ENCODE peak calls at places on chromosomes 11 and 22, in five cellular contexts. L, R, I, Q and U are unnamed samples.

GRCh38 chr22:22552630-22553029 is 6.4 kb downstream of the PRAME start:
- DNase-seq in L (no peak), I (peak), Q (no peak), R (no peak), U (no peak)

GRCh38 chr22:50459016-50459415 is 15.8 kb downstream of the SBF1 start:
- DNase-seq in R (no peak), Q (no peak), L (no peak), I (no peak), U (no peak)

GRCh38 chr11:97966901-97967300 is 1053.8 kb upstream of the CNTN5 start:
- DNase-seq in I (no peak), R (no peak), Q (no peak), L (no peak), U (no peak)

GRCh38 chr11:130979386-130979972 is 63.2 kb upstream of the SNX19 start:
- DNase-seq in Q (peak), I (no peak), L (no peak), R (no peak), U (no peak)

GRCh38 chr22:47205562-47205961 is 443.1 kb downstream of the TBC1D22A start:
- DNase-seq in R (no peak), L (no peak), Q (no peak), I (no peak), U (no peak)

GRCh38 chr11:116866774-116867455 is 29.5 kb upstream of the APOA1 start:
- DNase-seq in I (no peak), L (no peak), Q (no peak), R (no peak), U (no peak)

GRCh38 chr11:13535819-13536218 is 40.0 kb upstream of the PTH start:
- DNase-seq in I (no peak), Q (no peak), R (no peak), L (no peak), U (no peak)

GRCh38 chr22:40043086-40043485 is 48.3 kb downstream of the FAM83F start:
- DNase-seq in I (no peak), L (no peak), R (no peak), Q (no peak), U (no peak)

GRCh38 chr11:59181746-59182456 is 10.0 kb downstream of the DTX4 start:
- DNase-seq in R (no peak), L (no peak), Q (no peak), I (no peak), U (no peak)

GRCh38 chr11:59180907-59181306 is 9.0 kb downstream of the DTX4 start:
- DNase-seq in Q (no peak), R (no peak), I (no peak), L (no peak), U (no peak)

GRCh38 chr11:59183768-59184167 is 11.8 kb downstream of the DTX4 start:
- DNase-seq in Q (no peak), R (no peak), I (no peak), L (no peak), U (no peak)

GRCh38 chr11:59184876-59185275 is 12.9 kb downstream of the DTX4 start:
- DNase-seq in R (no peak), L (no peak), I (no peak), Q (no peak), U (no peak)

DNA sequence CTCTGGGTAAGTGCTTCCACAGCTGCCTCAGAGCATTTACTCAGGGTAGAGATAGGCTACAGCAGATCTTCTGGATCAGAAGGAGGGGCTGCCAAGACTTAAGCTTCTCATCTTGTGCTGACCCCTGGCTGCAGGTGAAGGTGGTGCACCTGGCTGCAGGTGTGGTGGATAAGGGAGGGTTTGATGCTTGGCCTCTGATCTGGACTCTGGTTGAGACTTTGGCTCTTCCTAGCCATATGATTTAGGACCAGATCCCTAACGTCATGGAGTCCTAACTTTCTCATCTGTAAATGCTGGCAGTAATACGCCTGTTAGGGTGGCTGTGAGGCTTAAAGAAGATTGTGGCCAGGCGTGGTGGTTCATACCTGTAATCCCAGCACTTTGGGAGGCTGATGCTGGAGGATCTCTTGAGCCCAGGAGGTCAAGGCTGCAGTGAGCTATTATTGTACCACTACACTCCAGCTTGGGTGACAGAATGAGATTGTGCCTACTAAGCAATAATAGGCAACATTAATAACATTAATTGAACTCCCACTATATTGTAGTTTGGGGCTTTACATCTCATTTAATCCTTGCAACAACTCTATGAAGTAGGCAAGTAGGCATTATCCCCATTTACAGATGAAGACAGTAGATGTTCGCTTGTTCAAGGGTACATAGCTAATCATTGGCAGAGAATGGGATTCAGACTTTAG is 10.7 kb downstream of the DTX4 start:
- DNase-seq in L (peak), I (peak), R (no peak), Q (no peak), U (no peak)
- TF ChIP-seq CTCF in L (peak), I (peak), R (peak), Q (no peak), U (no peak)

GRCh38 chr11:72041364-72042058 is 38.8 kb downstream of the NUMA1 start:
- DNase-seq in Q (peak), I (peak), R (peak), L (peak), U (peak)

GRCh38 chr11:72039108-72039850 is 40.6 kb downstream of the IL18BP start:
- DNase-seq in Q (no peak), L (no peak), I (no peak), R (no peak), U (no peak)

GRCh38 chr11:72042059-72042425 is 38.3 kb downstream of the NUMA1 start:
- DNase-seq in I (no peak), L (no peak), Q (no peak), R (no peak), U (no peak)

GRCh38 chr11:72038491-72038890 is 39.8 kb downstream of the IL18BP start:
- DNase-seq in Q (peak), R (no peak), L (no peak), I (no peak), U (no peak)

GRCh38 chr11:72040497-72041363 is 39.6 kb downstream of the NUMA1 start:
- DNase-seq in Q (peak), R (peak), L (peak), I (peak), U (peak)
- TF ChIP-seq CTCF in Q (no peak), R (no peak), L (no peak), I (no peak), U (no peak)

GRCh38 chr22:29158546-29158945 is 47.1 kb upstream of the EMID1 start:
- DNase-seq in I (no peak), L (no peak), Q (no peak), R (no peak), U (no peak)

GRCh38 chr22:29157759-29158535 is 47.7 kb upstream of the EMID1 start:
- DNase-seq in I (no peak), L (no peak), R (no peak), Q (no peak), U (no peak)

GRCh38 chr22:29155966-29156365 is 49.7 kb upstream of the EMID1 start:
- DNase-seq in R (no peak), L (no peak), I (no peak), Q (no peak), U (no peak)

GRCh38 chr22:29154364-29155048 is 51.2 kb upstream of the EMID1 start:
- DNase-seq in I (peak), R (peak), Q (peak), L (no peak), U (peak)

DNA sequence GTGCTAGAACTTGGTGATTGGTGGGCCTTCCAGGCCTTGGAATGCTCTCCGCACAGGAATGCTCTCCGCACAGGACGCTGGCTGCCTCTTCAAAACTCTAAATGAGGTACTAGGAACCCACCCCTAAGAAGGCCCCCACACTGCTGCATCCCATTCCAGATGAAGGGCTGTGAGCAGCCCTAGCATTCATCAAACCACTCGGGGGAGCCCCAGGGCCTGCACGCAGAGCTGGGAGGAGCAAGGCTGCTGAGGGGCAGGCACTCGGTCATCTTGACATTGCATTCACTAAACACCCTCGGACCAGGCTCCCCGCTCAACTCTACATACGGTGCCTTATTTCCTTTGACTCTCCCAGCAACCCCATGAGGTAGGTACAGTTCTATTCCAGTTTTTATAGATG is 49.2 kb upstream of the EMID1 start:
- DNase-seq in I (peak), R (no peak), Q (no peak), L (no peak), U (no peak)
- TF ChIP-seq CTCF in I (no peak), R (no peak), Q (no peak), L (no peak), U (no peak)

DNA sequence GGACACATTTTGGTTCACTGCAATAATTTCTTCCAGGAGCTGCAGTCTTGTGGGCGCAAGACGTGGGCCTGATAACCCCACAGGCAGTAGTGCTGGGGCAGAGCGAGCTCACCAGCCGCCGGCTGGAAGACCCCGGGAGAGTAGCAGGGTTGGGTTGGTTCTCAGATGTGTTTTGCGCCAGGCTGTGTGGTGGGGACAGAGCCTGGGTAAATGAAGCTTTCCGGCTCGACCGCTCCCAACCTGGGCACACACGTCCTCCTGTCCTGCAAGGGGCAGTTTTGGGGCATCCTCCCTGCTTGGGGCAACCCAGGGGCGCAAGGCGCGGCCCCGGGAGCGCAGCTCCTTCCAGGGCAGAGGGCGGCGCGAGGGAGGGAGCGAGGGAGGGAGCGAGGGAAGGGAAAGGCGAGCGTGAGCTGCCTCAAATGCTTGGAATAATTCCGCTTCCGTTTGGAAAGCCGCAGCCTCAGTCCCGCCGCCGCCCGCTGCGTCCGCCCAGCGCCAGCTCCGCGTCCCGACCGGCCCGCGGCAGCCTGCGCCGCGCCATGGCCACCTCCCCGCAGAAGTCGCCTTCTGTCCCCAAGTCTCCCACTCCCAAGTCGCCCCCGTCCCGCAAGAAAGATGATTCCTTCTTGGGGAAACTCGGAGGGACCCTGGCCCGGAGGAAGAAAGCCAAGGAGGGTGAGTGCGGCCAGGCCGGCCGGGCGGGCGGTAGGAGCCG is at the start of gene PARVA:
- DNase-seq in I (peak), R (peak), L (no peak), Q (peak), U (no peak)
- TF ChIP-seq CTCF in I (no peak), R (no peak), L (peak), Q (no peak), U (no peak)

GRCh38 chr11:17770917-17771316 is 36.3 kb downstream of the KCNC1 start:
- DNase-seq in Q (no peak), I (no peak), L (no peak), R (no peak), U (no peak)
- TF ChIP-seq CTCF in Q (no peak), I (no peak), L (no peak), R (no peak), U (no peak)

GRCh38 chr11:47233989-47234668 is 14.5 kb downstream of the ACP2 start:
- DNase-seq in I (peak), Q (no peak), R (no peak), L (no peak), U (no peak)
- TF ChIP-seq CTCF in I (no peak), Q (no peak), R (no peak), L (peak), U (no peak)

GRCh38 chr11:114685097-114685496 is 6.8 kb downstream of the NXPE2 start:
- DNase-seq in Q (no peak), L (no peak), I (no peak), R (no peak), U (no peak)
- TF ChIP-seq CTCF in Q (no peak), L (no peak), I (no peak), R (no peak), U (no peak)

GRCh38 chr11:92826136-92826535 is 143.3 kb upstream of the MTNR1B start:
- DNase-seq in I (no peak), Q (peak), R (no peak), L (no peak), U (no peak)

GRCh38 chr11:92822410-92822809 is 147.0 kb upstream of the MTNR1B start:
- DNase-seq in R (no peak), Q (no peak), L (no peak), I (no peak), U (no peak)

GRCh38 chr11:92826597-92826996 is 142.9 kb upstream of the MTNR1B start:
- DNase-seq in I (no peak), Q (no peak), L (no peak), R (no peak), U (no peak)

GRCh38 chr11:92820860-92821259 is 148.6 kb upstream of the MTNR1B start:
- DNase-seq in Q (no peak), L (no peak), R (no peak), I (no peak), U (no peak)
- TF ChIP-seq CTCF in Q (no peak), L (no peak), R (no peak), I (no peak), U (no peak)

GRCh38 chr22:26291940-26292666 is 122.8 kb downstream of the SEZ6L start:
- DNase-seq in L (no peak), I (no peak), Q (no peak), R (no peak), U (no peak)

GRCh38 chr22:26289486-26290250 is 120.4 kb downstream of the SEZ6L start:
- DNase-seq in R (no peak), Q (no peak), L (no peak), I (no peak), U (no peak)

GRCh38 chr22:26295583-26296126 is 126.4 kb downstream of the SEZ6L start:
- DNase-seq in Q (no peak), I (no peak), R (no peak), L (no peak), U (no peak)

GRCh38 chr22:26287382-26288228 is 118.3 kb downstream of the SEZ6L start:
- DNase-seq in I (no peak), L (no peak), R (no peak), Q (no peak), U (no peak)

GRCh38 chr22:26292667-26292995 is 123.4 kb downstream of the SEZ6L start:
- DNase-seq in Q (no peak), I (no peak), L (no peak), R (no peak), U (no peak)
- TF ChIP-seq CTCF in Q (no peak), I (no peak), L (no peak), R (no peak), U (no peak)

DNA sequence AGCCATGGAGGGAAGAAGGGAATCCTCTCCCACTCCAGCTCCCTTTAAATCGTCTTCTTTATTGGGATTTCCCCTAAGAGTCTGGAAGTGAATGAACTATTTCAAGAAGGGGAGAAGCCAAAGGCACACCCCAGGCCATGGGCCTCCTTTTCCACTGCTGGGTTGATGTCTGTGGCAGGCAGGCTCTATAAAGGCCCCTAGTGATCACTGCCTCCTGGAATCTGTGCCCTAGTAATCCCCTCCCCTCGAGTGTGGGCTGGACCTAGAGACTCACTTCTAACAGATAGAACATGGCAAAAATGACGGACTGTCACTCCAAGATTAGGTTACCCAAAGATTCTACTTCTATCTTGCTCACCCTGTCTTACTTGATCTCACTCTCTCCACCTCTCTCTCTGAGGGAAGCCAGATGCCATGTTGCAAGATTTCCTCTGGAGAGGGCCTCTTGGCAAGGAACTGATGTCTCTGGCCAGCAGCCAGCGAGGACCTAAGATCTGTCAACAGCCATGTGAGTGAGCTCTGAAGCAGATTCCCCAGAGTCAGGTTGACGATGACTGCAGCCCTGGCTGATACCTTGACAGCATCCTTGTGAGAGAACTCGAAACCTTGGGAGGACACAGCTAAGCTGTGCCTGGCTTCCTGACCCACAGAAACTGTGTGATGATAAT is 444.8 kb downstream of the SOX6 start:
- DNase-seq in I (no peak), L (no peak), Q (no peak), R (no peak), U (no peak)
- TF ChIP-seq CTCF in I (no peak), L (no peak), Q (no peak), R (no peak), U (no peak)